ENCODE peak calls at places on chromosomes 3 and 15, in five cellular contexts. K is H1, S is HepG2, A is K562, C is SK-N-SH. I is an unnamed sample.
A peak's percentile ranks its signal among the peaks of the same experiment; 100 is the strongest.

GRCh38 chr3:107612581-107613182 is 89.9 kb downstream of the BBX start:
- DNase-seq in K (no peak), S (peak; percentile 12), A (no peak), C (no peak), I (no peak)

GRCh38 chr3:130849111-130849552 is 44.8 kb upstream of the ATP2C1 start:
- DNase-seq in K (no peak), S (no peak), A (no peak), C (no peak), I (no peak)

GRCh38 chr3:31980530-31981205 is 394 bp downstream of the OSBPL10 start:
- DNase-seq in K (peak; percentile 76), S (peak; percentile 54), A (no peak), C (peak; percentile 83), I (peak; percentile 53)

GRCh38 chr15:58498821-58499580 is 67.2 kb downstream of the LIPC start:
- DNase-seq in K (no peak), S (no peak), A (no peak), C (no peak), I (no peak)

GRCh38 chr15:39472661-39473657 is 107.9 kb upstream of the THBS1 start:
- DNase-seq in K (no peak), S (no peak), A (no peak), C (no peak), I (no peak)

GRCh38 chr15:32970847-32971246 is 223.7 kb downstream of the FMN1 start:
- DNase-seq in K (no peak), S (no peak), A (no peak), C (no peak), I (no peak)

GRCh38 chr3:101940521-101940992 is 91.2 kb downstream of the NFKBIZ start:
- DNase-seq in K (no peak), S (no peak), A (no peak), C (peak; percentile 64), I (no peak)

GRCh38 chr15:40773496-40773895 is 3.7 kb downstream of the C15orf62 start:
- DNase-seq in K (no peak), S (no peak), A (no peak), C (no peak), I (no peak)

DNA sequence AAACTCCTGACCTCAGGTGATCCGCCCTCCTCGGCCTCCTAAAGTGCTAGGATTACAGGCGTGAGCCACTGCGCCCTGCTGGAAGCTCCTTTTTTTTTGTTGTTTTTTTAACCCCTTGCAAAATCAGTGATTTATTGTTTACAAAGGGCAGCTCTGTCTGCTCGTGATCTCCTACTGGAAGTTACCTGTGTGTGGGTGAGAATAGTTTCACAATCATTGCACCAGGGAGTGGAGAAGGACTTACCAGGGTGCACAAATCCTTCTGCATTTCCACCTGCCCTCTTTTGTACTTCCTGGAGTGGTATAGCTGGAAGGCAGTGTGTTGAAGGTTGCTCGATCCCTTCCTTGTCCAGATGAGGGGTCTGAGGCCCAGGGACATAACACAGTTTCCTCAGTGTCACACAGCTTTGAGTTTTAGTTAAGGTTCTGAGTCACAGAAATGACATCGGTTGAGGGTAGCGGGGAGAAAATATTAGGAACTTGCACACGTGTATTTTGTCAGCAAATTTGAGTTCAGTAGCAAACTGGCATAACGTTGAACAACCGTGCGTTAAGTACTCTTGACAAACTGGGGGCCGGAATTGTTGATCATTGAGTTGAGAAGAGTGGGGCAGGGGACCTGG is 11.3 kb upstream of the TRAK1 start:
- DNase-seq in K (no peak), S (peak; percentile 77), A (no peak), C (no peak), I (no peak)
- TF ChIP-seq POLR2AphosphoS5 in K (no peak), S (no peak), A (no peak), C (no peak), I (no peak)

DNA sequence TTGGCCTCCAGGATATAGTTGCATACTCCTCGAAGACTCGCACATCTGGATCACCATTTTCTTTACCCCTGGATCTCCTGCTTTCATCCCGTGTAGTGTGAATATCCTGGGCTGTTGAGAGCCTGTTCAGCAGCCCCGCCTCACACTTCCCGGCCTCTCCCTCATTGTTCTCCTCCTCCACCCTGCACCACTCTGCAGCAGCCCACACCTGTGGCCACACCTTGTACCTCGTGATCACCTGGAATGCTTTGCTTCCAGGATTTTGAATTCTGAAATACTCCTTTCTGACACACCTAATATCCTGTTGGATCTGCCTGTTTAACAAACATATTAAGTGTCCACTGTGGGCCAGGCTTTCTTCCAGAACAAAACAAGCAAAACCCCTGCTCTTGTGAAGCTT is 14.4 kb downstream of the ABHD17C start:
- DNase-seq in K (no peak), S (no peak), A (no peak), C (no peak), I (no peak)
- TF ChIP-seq JUND in K (no peak), S (no peak), A (no peak), C (no peak), I (no peak)

DNA sequence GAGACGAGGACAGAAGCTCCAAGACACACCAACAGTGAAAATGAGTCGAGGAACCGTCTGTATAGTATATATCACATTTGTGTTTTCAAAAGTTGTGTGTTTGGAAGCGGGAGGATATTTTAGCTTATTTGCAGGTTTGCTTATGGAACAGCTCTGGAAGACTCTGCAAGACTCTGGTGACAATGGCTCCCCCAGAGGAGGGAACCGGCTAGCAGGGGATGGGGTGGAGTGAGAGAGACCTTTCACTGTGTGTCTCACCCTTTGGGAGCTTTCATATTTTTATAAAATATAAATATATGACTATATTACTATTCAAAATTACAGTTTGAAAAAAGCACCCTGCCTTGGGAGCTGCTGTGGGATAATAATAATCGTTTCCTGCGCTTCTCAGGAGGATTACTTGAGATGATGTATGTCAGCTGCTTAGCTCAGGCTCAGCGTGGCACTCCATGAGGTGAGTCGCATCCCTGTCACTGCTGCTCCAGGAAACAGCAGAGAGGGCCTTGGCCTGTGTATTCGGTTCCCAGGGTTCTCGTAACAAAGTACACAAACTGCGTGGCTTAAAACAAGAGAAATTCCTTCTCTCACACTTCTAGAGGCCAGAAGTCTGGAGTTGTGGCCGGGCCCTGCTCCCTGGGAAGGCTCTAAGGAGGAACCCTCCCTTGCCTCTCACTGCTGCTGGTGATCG is 183.9 kb downstream of the FAM43A start:
- DNase-seq in K (no peak), S (no peak), A (no peak), C (no peak), I (peak; percentile 69)
- TF ChIP-seq POLR2AphosphoS5 in K (no peak), S (no peak), A (no peak), C (no peak), I (no peak)

GRCh38 chr3:121718205-121718846 is 31.2 kb downstream of the GOLGB1 start:
- DNase-seq in K (no peak), S (no peak), A (no peak), C (no peak), I (no peak)
- TF ChIP-seq JUND in K (no peak), S (no peak), A (no peak), C (no peak), I (no peak)

GRCh38 chr15:69164807-69165636 is 4.6 kb downstream of the GLCE start:
- DNase-seq in K (no peak), S (no peak), A (no peak), C (no peak), I (no peak)
- TF ChIP-seq POLR2AphosphoS5 in K (no peak), S (no peak), A (no peak), C (no peak), I (no peak)

GRCh38 chr3:70466096-70466495 is 153.7 kb upstream of the MDFIC2 start:
- DNase-seq in K (no peak), S (no peak), A (no peak), C (no peak), I (no peak)

GRCh38 chr3:70476174-70476573 is 163.7 kb upstream of the MDFIC2 start:
- DNase-seq in K (no peak), S (no peak), A (no peak), C (no peak), I (no peak)

DNA sequence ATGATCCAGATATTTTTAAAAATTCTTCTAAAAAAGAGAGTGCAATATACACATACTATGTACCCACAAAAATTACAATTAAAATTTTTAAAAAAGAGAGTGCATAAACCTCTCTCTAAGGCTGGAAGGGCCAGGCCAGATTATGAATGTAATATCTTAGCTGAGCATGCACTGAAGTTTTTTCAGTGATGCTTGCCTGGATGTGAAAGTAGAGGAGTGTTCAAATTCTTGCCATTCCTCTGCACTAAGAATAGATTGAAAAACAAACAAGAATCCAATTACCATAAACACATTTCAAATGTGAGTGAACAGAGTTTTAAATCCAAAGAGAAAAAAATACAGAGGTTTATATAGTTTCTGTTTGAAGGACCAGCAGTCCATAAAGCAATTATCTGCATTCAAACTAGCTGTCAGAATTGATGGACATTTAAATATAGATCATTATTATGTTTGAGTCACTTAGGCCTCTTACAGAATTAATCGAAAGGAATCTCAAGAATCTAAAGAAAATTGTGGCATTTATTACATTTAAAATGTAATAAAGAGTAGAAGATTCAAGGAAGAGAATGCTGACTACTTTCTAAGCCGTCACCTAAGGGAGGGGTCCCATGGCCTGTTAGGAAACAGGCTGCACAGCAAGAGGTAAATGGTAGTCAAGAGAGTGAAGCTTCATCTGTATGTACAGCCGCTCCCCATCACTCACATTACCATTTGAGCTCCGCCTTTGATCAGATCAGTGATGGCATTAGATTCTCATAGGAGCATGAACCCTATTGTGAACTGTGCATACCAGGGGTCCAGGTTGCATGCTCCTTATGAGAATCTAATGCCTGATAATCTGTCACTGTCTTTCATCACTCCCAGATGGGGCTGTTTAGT is 159.3 kb upstream of the MDFIC2 start:
- DNase-seq in K (no peak), S (no peak), A (no peak), C (no peak), I (no peak)
- TF ChIP-seq JUND in K (no peak), S (no peak), A (no peak), C (no peak), I (no peak)

GRCh38 chr3:86991840-86992430 is 986 bp upstream of the VGLL3 start:
- DNase-seq in K (no peak), S (no peak), A (no peak), C (no peak), I (no peak)

GRCh38 chr3:86990171-86990733 is 697 bp downstream of the VGLL3 start:
- DNase-seq in K (peak; percentile 78), S (no peak), A (no peak), C (peak; percentile 19), I (no peak)

GRCh38 chr3:86989611-86990010 is 1.3 kb downstream of the VGLL3 start:
- DNase-seq in K (no peak), S (no peak), A (no peak), C (no peak), I (no peak)

GRCh38 chr3:86991482-86991815 is 500 bp upstream of the VGLL3 start:
- DNase-seq in K (no peak), S (no peak), A (no peak), C (no peak), I (no peak)

DNA sequence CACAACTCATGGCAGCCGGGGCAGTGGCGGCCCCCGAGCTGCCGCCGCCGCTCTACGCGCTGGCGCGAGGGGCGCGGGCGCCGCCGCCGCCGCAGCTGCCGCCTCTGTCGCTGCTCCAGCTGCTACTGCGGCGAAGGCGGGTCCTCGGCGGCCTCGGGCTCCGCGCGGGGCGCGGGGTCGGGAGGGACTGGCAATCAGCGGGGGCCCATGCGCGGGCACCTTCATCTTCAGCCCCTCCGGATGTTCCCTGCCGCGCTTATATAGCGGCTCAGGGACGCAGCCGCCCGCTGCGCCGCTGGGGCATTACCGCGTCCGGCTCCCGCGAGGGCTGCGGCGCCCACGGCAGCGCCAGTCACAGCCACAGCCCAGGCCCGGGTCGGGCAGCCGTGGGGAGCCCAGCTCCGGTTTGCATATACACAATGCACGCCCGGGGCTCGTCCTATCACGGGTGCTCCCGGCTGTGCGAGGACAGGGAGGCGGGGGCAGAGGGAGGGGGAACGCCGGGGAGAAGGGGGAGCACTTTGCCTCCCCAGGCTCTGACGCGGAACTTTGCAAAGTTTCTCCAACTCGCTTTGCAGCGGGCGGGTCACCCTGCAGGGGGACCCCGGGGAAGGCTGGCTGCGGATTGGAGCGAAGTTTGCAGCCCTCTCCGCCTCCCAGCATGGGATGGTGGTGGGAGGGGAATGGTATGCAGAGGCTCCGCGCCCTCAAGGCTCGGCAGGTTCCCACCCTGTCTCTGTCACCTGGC is at the start of gene VGLL3:
- DNase-seq in K (peak; percentile 88), S (no peak), A (no peak), C (peak; percentile 42), I (no peak)
- TF ChIP-seq POLR2AphosphoS5 in K (no peak), S (no peak), A (no peak), C (no peak), I (no peak)

GRCh38 chr3:105355355-105356063 is 11.2 kb upstream of the ALCAM start:
- DNase-seq in K (no peak), S (no peak), A (no peak), C (peak; percentile 66), I (no peak)
- TF ChIP-seq JUND in K (no peak), S (no peak), A (no peak), C (peak; percentile 37), I (no peak)

I was measured in HCT116.